ENCODE peak calls at places on chromosomes 3 and 15, in five cellular contexts. B is sigmoid colon, S is breast epithelium, H is GM12891, V is H54. O is an unnamed sample.

GRCh38 chr3:49807427-49808114 is 4.5 kb downstream of the INKA1 start:
- DNase-seq in B (no peak), S (no peak), H (no peak), V (no peak), O (no peak)

GRCh38 chr15:54388746-54389145 is 410.5 kb downstream of the UNC13C start:
- DNase-seq in B (no peak), S (no peak), H (no peak), V (no peak), O (no peak)

GRCh38 chr3:168933614-168934013 is 729.9 kb downstream of the MECOM start:
- DNase-seq in B (no peak), S (no peak), H (no peak), V (no peak), O (no peak)

GRCh38 chr15:64503197-64503596 is 42.8 kb downstream of the ZNF609 start:
- DNase-seq in B (no peak), S (no peak), H (no peak), V (no peak), O (no peak)

GRCh38 chr15:66644815-66645345 is 57.2 kb upstream of the SMAD6 start:
- DNase-seq in B (no peak), S (no peak), H (no peak), V (no peak), O (no peak)

GRCh38 chr15:80211976-80212375 is 40.0 kb downstream of the CTXND1 start:
- DNase-seq in B (no peak), S (no peak), H (no peak), V (no peak), O (peak)

GRCh38 chr3:40476478-40477470 is at the start of gene ZNF619:
- DNase-seq in B (peak), S (peak), H (peak), V (peak), O (no peak)

GRCh38 chr15:57649138-57649537 is 57.4 kb upstream of the POLR2M start:
- DNase-seq in B (no peak), S (peak), H (no peak), V (no peak), O (no peak)

GRCh38 chr3:150149651-150150051 is 179.0 kb upstream of the PFN2 start:
- DNase-seq in B (no peak), S (no peak), H (no peak), V (no peak), O (no peak)

GRCh38 chr3:32782417-32782816 is 35.4 kb upstream of the TRIM71 start:
- DNase-seq in B (peak), S (no peak), H (no peak), V (no peak), O (no peak)

GRCh38 chr15:63514533-63514943 is 10.1 kb downstream of the USP3 start:
- DNase-seq in B (no peak), S (no peak), H (no peak), V (no peak), O (no peak)

GRCh38 chr15:31214864-31215489 is 111.7 kb upstream of the KLF13 start:
- DNase-seq in B (peak), S (peak), H (no peak), V (no peak), O (peak)

GRCh38 chr3:197881601-197882000 is 68.4 kb upstream of the RPL35A start:
- DNase-seq in B (no peak), S (no peak), H (no peak), V (no peak), O (no peak)

GRCh38 chr15:34335176-34335575 is 2.4 kb downstream of the SLC12A6 start:
- DNase-seq in B (no peak), S (no peak), H (no peak), V (no peak), O (no peak)

GRCh38 chr3:172203522-172204258 is 164.3 kb downstream of the FNDC3B start:
- DNase-seq in B (no peak), S (no peak), H (no peak), V (no peak), O (no peak)

GRCh38 chr3:133040696-133041523 is 2.7 kb downstream of the TMEM108 start:
- DNase-seq in B (peak), S (peak), H (peak), V (peak), O (no peak)

GRCh38 chr15:92797168-92798052 is 102.7 kb upstream of the CHD2 start:
- DNase-seq in B (no peak), S (no peak), H (no peak), V (no peak), O (no peak)

GRCh38 chr3:40042752-40043443 is 233.5 kb downstream of the MYRIP start:
- DNase-seq in B (no peak), S (no peak), H (no peak), V (no peak), O (no peak)

GRCh38 chr15:38547255-38547997 is 17.2 kb downstream of the RASGRP1 start:
- DNase-seq in B (no peak), S (no peak), H (no peak), V (no peak), O (no peak)

GRCh38 chr15:96337354-96337990 is 7.0 kb downstream of the NR2F2 start:
- DNase-seq in B (no peak), S (no peak), H (no peak), V (no peak), O (no peak)

GRCh38 chr3:143806043-143806442 is 42.2 kb downstream of the SLC9A9 start:
- DNase-seq in B (no peak), S (no peak), H (no peak), V (no peak), O (no peak)

GRCh38 chr3:73762855-73763254 is 138.1 kb upstream of the PDZRN3 start:
- DNase-seq in B (no peak), S (no peak), H (no peak), V (no peak), O (no peak)

GRCh38 chr3:22893631-22894377 is 309.3 kb upstream of the UBE2E2 start:
- DNase-seq in B (no peak), S (no peak), H (no peak), V (no peak), O (no peak)

GRCh38 chr3:61966200-61966599 is 404.8 kb downstream of the PTPRG start:
- DNase-seq in B (no peak), S (no peak), H (no peak), V (peak), O (no peak)

GRCh38 chr3:155664922-155665695 is 79.8 kb downstream of the PLCH1 start:
- DNase-seq in B (peak), S (peak), H (no peak), V (peak), O (no peak)

GRCh38 chr15:65887565-65887964 is 18.3 kb downstream of the RAB11A start:
- DNase-seq in B (no peak), S (no peak), H (no peak), V (no peak), O (no peak)

GRCh38 chr3:143786229-143787199 is 61.8 kb downstream of the SLC9A9 start:
- DNase-seq in B (peak), S (peak), H (no peak), V (no peak), O (no peak)

GRCh38 chr3:64327039-64327804 is 102.0 kb upstream of the PRICKLE2 start:
- DNase-seq in B (peak), S (peak), H (no peak), V (no peak), O (peak)

GRCh38 chr15:43518073-43518761 is 809 bp downstream of the MAP1A start:
- DNase-seq in B (no peak), S (no peak), H (no peak), V (no peak), O (no peak)

GRCh38 chr3:192332386-192333291 is 394.7 kb downstream of the FGF12 start:
- DNase-seq in B (no peak), S (no peak), H (no peak), V (no peak), O (no peak)

GRCh38 chr3:110526732-110527727 is 544.6 kb upstream of the NECTIN3 start:
- DNase-seq in B (no peak), S (no peak), H (no peak), V (peak), O (no peak)

GRCh38 chr3:9792405-9793160 is at the start of the genes ARPC4 and TADA3:
- DNase-seq in B (peak), S (peak), H (peak), V (peak), O (no peak)

GRCh38 chr3:9795212-9795611 is 2.3 kb downstream of the ARPC4 start:
- DNase-seq in B (no peak), S (no peak), H (no peak), V (no peak), O (no peak)

GRCh38 chr3:9794400-9794799 is 1.5 kb downstream of the ARPC4 start:
- DNase-seq in B (no peak), S (no peak), H (no peak), V (no peak), O (no peak)

GRCh38 chr3:9791790-9792404 is 376 bp downstream of the TADA3 start:
- DNase-seq in B (no peak), S (no peak), H (no peak), V (no peak), O (no peak)

DNA sequence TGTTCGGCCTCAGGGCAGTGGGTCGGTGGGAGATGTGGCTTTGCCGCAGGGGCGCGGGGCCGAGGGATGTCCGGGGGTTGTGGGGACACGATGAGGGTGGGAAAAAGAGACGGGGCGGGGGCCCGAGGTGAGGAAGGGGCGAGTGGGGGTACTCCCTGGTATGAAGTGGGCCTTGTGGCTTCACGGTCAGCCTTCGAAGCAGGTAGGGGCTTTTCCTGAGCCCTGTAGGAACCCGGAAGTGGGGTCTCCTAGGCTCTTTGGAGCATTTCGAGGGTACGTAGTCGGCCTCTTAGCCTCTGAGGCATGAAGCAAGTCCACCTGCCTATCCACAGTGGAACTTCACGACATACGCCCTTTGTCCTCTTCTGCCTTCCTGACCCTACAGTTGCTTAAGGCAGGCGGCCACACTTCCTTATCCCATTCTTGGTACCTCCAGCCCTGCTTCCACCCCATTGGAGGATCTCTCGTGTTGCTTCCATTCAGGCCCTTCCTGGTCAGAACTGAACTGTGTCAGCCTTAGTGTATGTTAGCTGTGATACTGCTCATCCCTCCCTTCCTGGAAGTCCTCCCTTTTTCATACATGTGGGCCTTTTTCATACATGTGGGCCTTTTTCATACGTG is 389 bp downstream of the ARPC4 start:
- DNase-seq in B (no peak), S (no peak), H (no peak), V (no peak), O (no peak)
- TF ChIP-seq POLR2A in B (peak), S (no peak), H (peak), V (no peak), O (no peak)

DNA sequence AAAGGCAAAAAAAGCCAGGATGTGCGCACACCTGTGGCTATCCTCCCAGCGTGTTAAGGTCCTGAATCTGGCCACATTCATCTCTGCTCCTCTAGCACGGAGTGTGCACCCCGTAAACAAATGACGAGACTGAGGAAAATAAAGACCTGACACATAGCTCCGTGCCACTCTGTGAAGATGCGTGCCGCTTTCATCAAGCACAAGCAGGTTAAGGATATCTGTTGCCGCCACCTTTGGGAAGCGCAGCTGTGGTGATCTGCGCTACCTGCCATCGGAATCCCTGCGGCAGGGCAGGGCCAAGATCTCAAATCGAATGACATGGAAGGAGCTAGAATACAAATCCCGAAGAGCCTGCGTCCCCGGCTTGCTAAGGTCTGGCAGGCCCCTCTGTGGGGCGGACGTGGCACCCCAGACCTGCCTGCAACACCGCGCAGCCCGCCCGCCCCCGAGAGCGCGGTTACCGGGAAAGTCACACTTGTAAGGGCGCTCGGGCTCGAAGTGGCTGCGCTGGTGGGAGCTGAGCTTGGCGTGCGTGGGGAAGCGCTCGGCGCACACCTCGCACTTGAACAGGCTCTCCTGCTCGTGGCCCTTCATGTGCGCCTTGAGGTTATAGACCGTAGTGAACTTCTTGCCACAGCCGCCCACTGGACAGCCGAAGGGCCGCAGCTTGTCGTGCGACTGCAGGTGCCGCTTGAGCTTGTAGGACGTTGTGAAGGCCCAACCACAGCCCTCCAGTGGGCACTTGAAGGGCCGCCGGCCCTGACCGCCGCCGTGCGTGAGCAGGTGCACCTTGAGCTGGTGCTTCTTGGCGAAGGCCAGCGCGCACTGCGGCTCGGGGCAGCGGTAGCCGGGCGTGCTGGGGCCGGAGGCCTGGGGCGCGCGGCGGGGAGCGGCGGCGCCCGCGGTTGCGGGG is 937 bp downstream of the ZXDC start:
- DNase-seq in B (peak), S (peak), H (peak), V (peak), O (no peak)
- TF ChIP-seq POLR2A in B (no peak), S (no peak), H (no peak), V (no peak), O (no peak)

GRCh38 chr3:171044384-171044783 is 17.9 kb upstream of the SLC2A2 start:
- DNase-seq in B (no peak), S (no peak), H (no peak), V (no peak), O (no peak)
- TF ChIP-seq POLR2A in B (no peak), S (no peak), H (no peak), V (no peak), O (no peak)

DNA sequence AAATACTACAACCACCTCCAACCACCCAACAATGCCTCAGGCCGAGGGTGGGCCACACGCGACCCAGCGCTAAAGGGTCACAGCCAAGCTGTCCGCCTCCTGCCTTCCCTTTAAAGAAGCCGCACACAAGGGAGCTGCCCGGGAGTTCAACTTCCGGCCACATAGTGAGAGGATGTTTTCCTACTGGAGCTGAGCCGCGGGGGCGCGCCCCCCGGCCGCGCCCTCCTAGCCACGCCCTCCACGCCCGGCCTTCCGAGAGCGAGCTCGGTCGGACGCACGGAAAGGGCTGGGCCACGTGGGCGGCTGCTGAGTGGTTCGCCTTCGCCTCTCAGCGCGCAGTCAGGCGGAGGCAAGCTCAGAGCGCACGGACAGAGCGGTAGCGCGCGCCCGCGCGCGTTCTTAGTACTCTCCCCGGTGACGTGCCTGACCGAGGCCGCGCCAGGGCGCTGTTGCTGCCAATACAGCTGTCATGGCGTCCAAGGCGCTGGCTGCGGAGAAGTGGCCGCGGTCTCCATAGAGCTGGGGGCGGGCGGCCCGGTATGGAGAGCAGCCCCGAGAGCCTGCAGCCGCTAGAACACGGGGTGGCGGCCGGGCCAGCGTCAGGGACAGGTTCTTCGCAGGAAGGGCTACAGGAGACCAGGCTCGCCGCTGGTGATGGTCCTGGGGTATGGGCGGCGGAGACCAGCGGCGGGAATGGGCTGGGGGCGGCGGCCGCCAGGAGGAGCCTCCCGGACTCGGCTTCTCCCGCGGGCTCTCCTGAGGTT is at the start of gene MINDY2:
- DNase-seq in B (peak), S (peak), H (peak), V (peak), O (peak)
- TF ChIP-seq POLR2A in B (peak), S (peak), H (peak), V (peak), O (peak)

GRCh38 chr15:44527241-44527640 is 9.7 kb upstream of the EIF3J start:
- DNase-seq in B (no peak), S (no peak), H (no peak), V (no peak), O (no peak)

GRCh38 chr15:44532689-44533088 is 4.3 kb upstream of the EIF3J start:
- DNase-seq in B (no peak), S (no peak), H (no peak), V (no peak), O (no peak)

GRCh38 chr15:44535092-44535491 is 1.9 kb upstream of the EIF3J start:
- DNase-seq in B (no peak), S (no peak), H (no peak), V (no peak), O (no peak)

GRCh38 chr15:44530653-44531052 is 6.3 kb upstream of the EIF3J start:
- DNase-seq in B (no peak), S (no peak), H (no peak), V (no peak), O (no peak)

DNA sequence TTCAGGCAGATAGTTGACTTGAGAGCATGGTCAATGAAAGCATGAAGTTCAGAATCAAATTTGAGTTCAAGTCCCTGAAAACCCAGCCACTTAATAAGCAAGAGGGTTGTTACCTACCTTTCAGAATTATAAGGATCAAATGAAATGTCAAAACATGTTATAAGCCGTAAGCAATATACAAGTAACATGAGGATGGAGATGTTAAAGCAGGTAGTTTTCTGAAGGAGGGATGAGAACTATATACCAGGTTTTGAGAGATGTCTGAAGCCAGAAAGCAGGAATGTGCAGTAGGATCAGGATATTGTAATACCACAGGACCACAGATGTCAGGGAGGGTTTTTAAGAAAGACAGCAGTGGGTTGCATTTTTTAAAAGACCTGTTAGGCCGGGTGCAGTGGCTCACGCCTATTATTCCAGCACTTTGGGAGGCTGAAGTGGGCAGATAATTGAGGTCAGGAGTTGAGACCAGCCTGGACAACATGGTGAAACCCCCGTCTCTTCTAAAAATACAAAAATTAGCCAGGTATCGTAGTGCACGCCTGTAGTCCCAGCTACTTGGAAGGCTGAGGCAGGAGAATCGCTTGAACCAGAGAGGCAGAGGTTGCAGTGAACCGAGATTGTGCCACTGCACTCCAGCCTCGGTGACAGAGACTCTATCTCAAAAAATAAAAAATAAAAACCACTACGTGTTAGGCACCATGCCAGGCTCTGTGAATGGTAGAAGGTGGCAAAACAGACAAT is 6.9 kb upstream of the EIF3J start:
- DNase-seq in B (no peak), S (no peak), H (no peak), V (no peak), O (no peak)
- TF ChIP-seq POLR2A in B (no peak), S (no peak), H (peak), V (no peak), O (no peak)

GRCh38 chr15:68229386-68230156 is at the start of gene CLN6:
- DNase-seq in B (peak), S (peak), H (peak), V (peak), O (peak)
- TF ChIP-seq POLR2A in B (no peak), S (no peak), H (no peak), V (peak), O (peak)

GRCh38 chr15:90868261-90868689 is at the start of gene FURIN:
- DNase-seq in B (no peak), S (no peak), H (no peak), V (no peak), O (no peak)

GRCh38 chr15:90869140-90869541 is 753 bp downstream of the FURIN start:
- DNase-seq in B (no peak), S (no peak), H (no peak), V (no peak), O (no peak)

GRCh38 chr15:90870354-90871096 is 2.1 kb downstream of the FURIN start:
- DNase-seq in B (no peak), S (no peak), H (no peak), V (no peak), O (no peak)

GRCh38 chr15:90871097-90871715 is 2.8 kb downstream of the FURIN start:
- DNase-seq in B (no peak), S (no peak), H (no peak), V (no peak), O (no peak)

GRCh38 chr15:90869601-90870353 is 1.4 kb downstream of the FURIN start:
- DNase-seq in B (peak), S (no peak), H (no peak), V (peak), O (no peak)
- TF ChIP-seq POLR2A in B (no peak), S (no peak), H (no peak), V (no peak), O (no peak)

DNA sequence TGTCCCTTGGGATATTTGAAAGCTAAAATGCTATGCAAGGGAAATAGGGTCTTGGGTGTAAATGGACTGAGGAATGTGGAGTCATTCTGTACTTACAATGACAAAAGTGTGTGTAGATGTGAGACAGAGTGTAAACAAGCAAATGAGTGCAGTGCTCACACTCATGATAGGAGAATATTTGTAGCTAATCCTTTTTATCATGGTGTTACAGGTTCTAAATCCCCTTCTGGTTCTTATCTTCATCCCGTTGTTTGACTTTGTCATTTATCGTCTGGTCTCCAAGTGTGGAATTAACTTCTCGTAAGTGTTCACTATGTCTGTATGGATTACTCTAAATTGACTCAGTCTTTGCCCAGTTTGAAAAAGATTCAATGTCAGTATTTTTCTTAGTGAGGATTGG is 30.5 kb downstream of the SLC15A2 start:
- DNase-seq in B (no peak), S (no peak), H (no peak), V (no peak), O (no peak)
- TF ChIP-seq POLR2A in B (no peak), S (no peak), H (no peak), V (no peak), O (no peak)